ENCODE peak calls at places on chromosomes 4 and X, in nine cellular contexts. U is RWPE2; Q is MCF 10A; J is adrenal gland; N is BE2C; X is CD8-positive, alpha-beta T cell; T is astrocyte of the spinal cord; H is heart right ventricle; C is endothelial cell. V is an unnamed sample.

GRCh38 chr4:173434226-173434625 is 35.3 kb upstream of the SCRG1 start:
- DNase-seq in Q (no peak), J (no peak), H (no peak), X (no peak), T (no peak), N (no peak), U (no peak), C (no peak), V (no peak)

GRCh38 chr4:101977096-101977495 is 186.6 kb downstream of the BANK1 start:
- DNase-seq in U (peak), J (peak), X (no peak), N (no peak), Q (peak), H (no peak), C (no peak), T (peak), V (peak)

GRCh38 chr4:138540056-138540800 is 298.1 kb upstream of the SLC7A11 start:
- DNase-seq in N (no peak), Q (no peak), U (no peak), X (no peak), J (no peak), C (no peak), H (no peak), T (peak), V (no peak)

GRCh38 chr4:75555294-75556164 is at the start of gene ODAPH:
- DNase-seq in T (peak), J (no peak), C (no peak), U (peak), N (no peak), Q (peak), X (no peak), H (no peak), V (no peak)

GRCh38 chr4:169074117-169074516 is 64.1 kb upstream of the CBR4 start:
- DNase-seq in U (no peak), J (no peak), T (no peak), X (no peak), Q (no peak), H (no peak), N (no peak), C (no peak), V (no peak)

GRCh38 chr4:57068237-57068981 is 41.8 kb downstream of the IGFBP7 start:
- DNase-seq in U (no peak), T (no peak), X (no peak), N (no peak), H (no peak), J (no peak), Q (no peak), C (no peak), V (no peak)

GRCh38 chrX:30530591-30530990 is 47.0 kb downstream of the TASL start:
- DNase-seq in Q (peak), X (no peak), C (no peak), J (no peak), T (no peak), N (no peak), U (no peak), H (no peak), V (peak)

GRCh38 chr4:139972305-139972704 is 181.7 kb downstream of the MAML3 start:
- DNase-seq in N (no peak), C (no peak), X (no peak), J (no peak), H (no peak), T (no peak), U (no peak), Q (no peak), V (no peak)

GRCh38 chr4:73821325-73821724 is 15.2 kb upstream of the CXCL6 start:
- DNase-seq in J (no peak), C (no peak), H (no peak), T (no peak), N (no peak), X (no peak), Q (peak), U (no peak), V (no peak)

GRCh38 chr4:1928356-1929235 is 57.4 kb downstream of the NSD2 start:
- DNase-seq in C (no peak), Q (no peak), X (peak), U (no peak), T (no peak), H (no peak), N (no peak), J (no peak), V (no peak)

GRCh38 chrX:83771664-83772063 is 89.3 kb upstream of the CYLC1 start:
- DNase-seq in C (peak), N (no peak), J (no peak), U (no peak), T (no peak), H (no peak), Q (no peak), X (no peak), V (no peak)

GRCh38 chrX:110036162-110037033 is 33.5 kb downstream of the TMEM164 start:
- DNase-seq in U (no peak), X (no peak), H (no peak), C (no peak), T (no peak), J (no peak), N (no peak), Q (no peak), V (no peak)

GRCh38 chr4:111937368-111937767 is 207.9 kb upstream of the FAM241A start:
- DNase-seq in Q (peak), C (no peak), T (peak), U (no peak), J (no peak), H (no peak), X (no peak), N (no peak), V (peak)

GRCh38 chr4:22848332-22848731 is 155.6 kb downstream of the GBA3 start:
- DNase-seq in C (no peak), Q (no peak), T (no peak), N (no peak), X (no peak), U (no peak), H (no peak), J (no peak), V (no peak)

GRCh38 chrX:35285289-35285962 is 342.8 kb downstream of the FAM47B start:
- DNase-seq in X (no peak), N (no peak), Q (no peak), T (no peak), C (no peak), H (no peak), J (no peak), U (no peak), V (no peak)

GRCh38 chr4:39544580-39545315 is 17.5 kb upstream of the UGDH start:
- DNase-seq in C (no peak), J (no peak), X (no peak), H (no peak), N (no peak), Q (no peak), T (peak), U (no peak), V (no peak)

GRCh38 chrX:107470971-107471370 is 21.5 kb downstream of the FRMPD3 start:
- DNase-seq in N (no peak), X (no peak), U (no peak), T (no peak), Q (no peak), J (no peak), H (no peak), C (no peak), V (no peak)

GRCh38 chr4:82801910-82802521 is 3.4 kb upstream of the SCD5 start:
- DNase-seq in U (no peak), H (no peak), T (peak), N (peak), C (no peak), J (no peak), Q (peak), X (no peak), V (peak)

GRCh38 chr4:89486042-89486441 is 178.4 kb upstream of the GPRIN3 start:
- DNase-seq in N (no peak), C (no peak), X (no peak), H (no peak), Q (peak), T (peak), U (no peak), J (no peak), V (peak)

GRCh38 chr4:123398151-123398802 is 1.7 kb downstream of the SPRY1 start:
- DNase-seq in U (peak), X (peak), H (peak), J (peak), T (peak), Q (peak), N (peak), C (peak), V (peak)

GRCh38 chr4:153579410-153579809 is 104.7 kb upstream of the TLR2 start:
- DNase-seq in H (no peak), X (no peak), N (no peak), J (no peak), Q (no peak), T (no peak), C (no peak), U (no peak), V (no peak)
- TF ChIP-seq CTCF in H (no peak), X (no peak), N (no peak), J (no peak), Q (no peak), T (no peak), C (no peak), U (no peak), V (no peak)

DNA sequence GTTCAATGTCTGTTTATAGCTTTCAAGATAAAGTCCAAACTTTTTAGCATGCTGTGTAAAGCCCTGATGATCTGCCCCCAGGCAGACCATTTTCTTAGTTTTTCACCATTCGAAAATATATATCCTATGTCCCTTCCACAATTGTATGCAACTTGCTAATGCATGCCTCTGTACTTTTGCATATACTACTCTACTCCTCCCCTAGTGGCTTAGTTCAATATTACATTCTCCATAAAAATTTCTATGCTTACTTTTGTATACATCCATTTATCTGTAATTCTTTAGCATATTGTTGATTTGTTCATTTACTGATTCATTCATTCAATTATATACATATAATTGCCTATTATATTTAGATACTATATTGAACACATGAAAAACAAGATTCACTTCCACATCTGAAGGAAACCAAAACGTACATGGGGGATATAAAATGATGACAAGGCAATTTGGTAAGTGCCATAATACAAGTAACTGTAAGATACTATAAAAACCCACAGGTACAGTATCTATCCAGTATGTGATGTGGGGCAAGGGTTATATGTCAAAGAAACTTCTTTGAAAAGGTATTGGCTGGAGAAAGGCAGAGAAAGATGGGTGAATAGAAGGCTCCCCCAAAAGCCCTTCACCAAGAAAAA is 902.5 kb downstream of the FAM133A start:
- DNase-seq in H (no peak), U (no peak), N (no peak), Q (peak), C (no peak), X (no peak), T (no peak), J (no peak), V (no peak)
- TF ChIP-seq CTCF in H (peak), U (peak), N (no peak), Q (peak), C (no peak), X (no peak), T (no peak), J (no peak), V (no peak)

DNA sequence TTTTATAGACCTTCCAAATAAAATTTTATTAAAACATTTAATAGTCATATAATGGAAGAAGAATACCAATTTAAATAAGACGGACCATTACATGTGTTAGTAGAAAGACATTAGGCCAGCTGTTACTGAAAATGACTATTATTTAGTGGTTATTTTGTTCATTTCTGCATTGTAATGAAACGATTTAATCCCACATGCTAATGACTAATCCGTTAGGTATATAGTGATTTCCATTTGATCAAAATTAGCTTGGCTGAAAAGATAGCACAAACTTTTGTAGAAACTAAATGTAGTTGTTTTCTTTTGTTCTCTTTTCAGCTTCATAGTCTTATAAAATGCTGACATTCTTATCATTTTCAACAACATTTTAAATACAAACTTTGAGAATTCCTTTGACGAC is 556.1 kb upstream of the TENM3 start:
- DNase-seq in J (no peak), T (peak), H (no peak), C (no peak), X (no peak), U (no peak), N (no peak), Q (no peak), V (no peak)
- TF ChIP-seq CTCF in J (no peak), T (no peak), H (no peak), C (no peak), X (no peak), U (no peak), N (no peak), Q (no peak), V (no peak)

GRCh38 chr4:155491336-155492131 is 114.8 kb upstream of the MAP9 start:
- DNase-seq in U (no peak), X (no peak), T (peak), C (no peak), J (no peak), N (no peak), Q (no peak), H (no peak), V (no peak)
- TF ChIP-seq CTCF in U (no peak), X (no peak), T (no peak), C (no peak), J (no peak), N (no peak), Q (no peak), H (no peak), V (no peak)

GRCh38 chr4:178414881-178415446 is 972.7 kb upstream of the AGA start:
- DNase-seq in N (no peak), H (no peak), J (no peak), U (no peak), X (no peak), Q (no peak), C (no peak), T (no peak), V (no peak)
- TF ChIP-seq CTCF in N (no peak), H (no peak), J (no peak), U (no peak), X (no peak), Q (no peak), C (no peak), T (no peak), V (no peak)

DNA sequence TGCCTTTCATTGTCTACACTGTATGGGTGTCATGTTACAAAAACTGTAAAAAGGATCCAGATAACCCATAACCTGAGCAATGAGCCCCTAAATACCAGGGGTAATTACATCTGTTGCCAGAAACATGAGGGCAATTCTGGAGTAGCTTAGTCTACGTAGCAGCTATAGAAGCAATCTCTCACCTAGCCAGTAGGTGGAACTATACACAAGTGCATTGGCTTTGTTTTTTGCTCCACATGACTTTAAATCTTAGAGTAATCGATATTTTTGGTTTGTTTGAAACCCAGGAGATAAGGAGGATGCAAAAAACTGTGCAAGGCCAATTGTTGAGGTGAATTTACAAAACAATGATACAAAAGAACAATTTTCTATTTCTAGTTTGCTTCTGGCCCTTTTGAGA is 57.5 kb downstream of the GPR82 start:
- DNase-seq in C (peak), H (no peak), J (no peak), X (no peak), Q (peak), T (peak), N (peak), U (no peak), V (peak)
- TF ChIP-seq CTCF in C (peak), H (peak), J (peak), X (peak), Q (peak), T (peak), N (peak), U (peak), V (peak)

GRCh38 chr4:92163348-92163747 is 140.4 kb upstream of the GRID2 start:
- DNase-seq in T (peak), N (no peak), Q (peak), H (no peak), X (no peak), J (no peak), U (no peak), C (no peak), V (peak)
- TF ChIP-seq CTCF in T (peak), N (peak), Q (peak), H (peak), X (no peak), J (no peak), U (peak), C (no peak), V (peak)

DNA sequence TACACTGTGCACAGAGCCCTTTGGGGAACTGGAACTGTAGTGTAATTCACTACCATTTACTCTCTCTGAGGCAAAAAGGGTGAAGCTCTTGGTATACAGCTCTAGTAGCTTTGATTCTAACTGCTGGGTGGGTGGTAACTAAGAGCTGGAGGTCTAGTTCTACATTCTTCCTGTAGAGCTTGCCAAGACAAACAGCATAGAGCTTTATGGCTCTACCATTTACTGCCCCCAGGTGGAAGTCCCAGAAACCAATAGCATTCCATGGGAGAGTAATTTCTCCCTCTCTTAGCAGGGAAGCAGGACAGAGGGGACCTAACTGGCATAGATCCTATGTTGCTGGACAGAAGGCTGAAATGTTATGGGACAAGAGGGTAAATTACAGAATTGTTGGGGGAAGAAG is 26.7 kb downstream of the HDAC8 start:
- DNase-seq in X (no peak), J (no peak), H (no peak), C (no peak), N (no peak), Q (peak), T (peak), U (no peak), V (peak)
- TF ChIP-seq CTCF in X (no peak), J (no peak), H (no peak), C (no peak), N (peak), Q (no peak), T (peak), U (no peak), V (peak)

GRCh38 chrX:2568125-2568524 is 67.3 kb upstream of the DHRSX start:
- DNase-seq in Q (no peak), X (no peak), N (no peak), H (no peak), C (no peak), T (no peak), U (no peak), J (no peak), V (no peak)
- TF ChIP-seq CTCF in Q (no peak), X (no peak), N (no peak), H (no peak), C (no peak), T (no peak), U (no peak), J (no peak), V (no peak)

V was measured in fibroblast of pulmonary artery.